ENCODE peak calls at places on chromosomes 12 and 14, in seven cellular contexts. Q is esophagus squamous epithelium, C is colonic mucosa, Z is spleen, N is aorta, O is breast epithelium, E is mucosa of descending colon. A is an unnamed sample. For H3K4me1, the result is how much of the 10 kb centered on the place peaks cover.

GRCh38 chr12:3759878-3760277 is 7.0 kb upstream of the CRACR2A start:
- DNase-seq in E (no peak), C (no peak), Q (no peak), Z (no peak), N (no peak), O (no peak), A (no peak)

GRCh38 chr14:95520346-95520745 is 3.9 kb upstream of the SYNE3 start:
- DNase-seq in Q (no peak), E (no peak), N (peak), C (no peak), O (no peak), Z (no peak), A (no peak)

GRCh38 chr12:72330784-72331183 is 58.6 kb downstream of the TRHDE start:
- DNase-seq in C (no peak), O (no peak), Q (no peak), E (no peak), Z (no peak), N (no peak), A (no peak)

GRCh38 chr12:108800591-108800990 is 56.8 kb downstream of the SSH1 start:
- DNase-seq in N (peak), C (no peak), Q (no peak), E (no peak), O (no peak), Z (peak), A (no peak)

GRCh38 chr14:59869381-59870255 is 958 bp downstream of the RTN1 start:
- DNase-seq in Q (no peak), C (no peak), O (no peak), Z (no peak), E (no peak), N (no peak), A (peak)

GRCh38 chr12:65826513-65827171 is 2.4 kb downstream of the HMGA2 start:
- DNase-seq in C (peak), N (no peak), Q (no peak), E (no peak), O (no peak), Z (no peak), A (no peak)

GRCh38 chr12:51752490-51752889 is 96.0 kb downstream of the FIGNL2 start:
- DNase-seq in O (no peak), C (peak), Z (no peak), Q (no peak), E (no peak), N (peak), A (peak)

GRCh38 chr12:118312578-118312977 is 60.1 kb downstream of the TAOK3 start:
- DNase-seq in N (no peak), Z (no peak), C (no peak), Q (no peak), O (no peak), E (no peak), A (no peak)

GRCh38 chr12:110930348-110931314 is 10.3 kb upstream of the MYL2 start:
- DNase-seq in Q (no peak), Z (peak), N (no peak), E (no peak), C (no peak), O (no peak), A (no peak)

GRCh38 chr12:9806714-9807113 is 20.6 kb upstream of the KLRF1 start:
- DNase-seq in Q (no peak), N (no peak), Z (no peak), C (no peak), E (no peak), O (no peak), A (no peak)

GRCh38 chr14:56805992-56806737 is 4.1 kb downstream of the OTX2 start:
- DNase-seq in E (no peak), N (no peak), O (no peak), Q (no peak), Z (no peak), C (no peak), A (no peak)
- H3K4me1 ChIP-seq in E (under half), N (under half), O (under half), Q (under half), Z (under half), C (under half), A (under half)

DNA sequence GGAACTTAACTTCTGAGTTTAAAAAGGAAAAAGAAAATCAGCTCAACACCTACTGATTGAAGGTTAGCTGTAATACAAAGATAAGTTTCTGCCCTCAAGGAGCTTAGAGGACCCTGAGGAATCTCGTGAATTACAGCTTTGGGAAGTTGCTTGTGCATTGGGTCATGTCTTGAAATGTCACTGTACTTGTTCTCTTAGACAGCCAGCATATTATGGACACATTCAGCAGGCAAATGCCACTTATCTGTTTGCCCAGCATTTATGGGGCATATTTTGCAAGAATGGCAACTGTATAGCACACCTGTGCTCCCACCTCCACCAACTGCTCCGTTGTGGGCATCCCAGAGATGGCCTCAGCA is 263.6 kb upstream of the CRY1 start:
- DNase-seq in N (no peak), E (no peak), Q (no peak), Z (no peak), C (no peak), O (no peak), A (no peak)
- H3K4me1 ChIP-seq in N (under half), E (under half), Q (under half), Z (under half), C (under half), O (under half), A (under half)

DNA sequence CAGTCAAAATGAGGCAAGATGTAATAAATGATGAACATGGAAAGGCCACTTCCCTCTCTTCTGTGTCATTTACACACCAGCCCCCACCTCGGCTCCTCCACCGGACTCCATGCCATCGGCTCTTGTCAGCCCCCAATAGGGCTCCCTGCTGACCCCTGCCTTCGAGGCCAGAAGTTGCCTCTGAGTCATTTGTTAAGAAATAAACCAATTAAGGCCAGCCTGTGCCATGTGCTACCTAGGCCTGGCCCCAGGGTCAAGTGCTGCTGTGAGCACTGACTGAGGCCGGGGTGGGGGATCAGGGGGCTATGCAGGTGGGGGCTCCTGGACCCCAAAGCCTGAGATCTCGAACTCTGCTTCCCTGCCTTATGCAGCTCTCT is 53.2 kb downstream of the TESC start:
- DNase-seq in Z (no peak), Q (no peak), O (no peak), C (no peak), E (no peak), N (no peak), A (no peak)
- H3K4me1 ChIP-seq in Z (under half), Q (under half), O (under half), C (under half), E (under half), N (under half), A (under half)

GRCh38 chr12:91622981-91623380 is 440.4 kb upstream of the DCN start:
- DNase-seq in Z (no peak), E (no peak), Q (no peak), O (no peak), C (no peak), N (no peak), A (no peak)
- H3K4me1 ChIP-seq in Z (under half), E (under half), Q (under half), O (under half), C (under half), N (under half), A (under half)

GRCh38 chr12:89416049-89416792 is 63.9 kb upstream of the DUSP6 start:
- DNase-seq in Q (no peak), E (no peak), O (no peak), Z (no peak), C (no peak), N (no peak), A (no peak)
- H3K4me1 ChIP-seq in Q (under half), E (under half), O (under half), Z (under half), C (under half), N (under half), A (under half)